ENCODE peak calls at places on chromosomes 16 and 17, in five cellular contexts. One of them, this sample, is unnamed.

GRCh38 chr17:83109793-83110645 is 30.6 kb downstream of the METRNL start:
- DNase-seq in uterus: peak; percentile 87
- DNase-seq in A549: peak; percentile 93
- DNase-seq in heart left ventricle: peak; percentile 85
- DNase-seq in CD8-positive, alpha-beta T cell: no peak
- DNase-seq in this sample: peak; percentile 94

GRCh38 chr17:45430738-45431530 is 1.7 kb downstream of the ARHGAP27 start:
- DNase-seq in uterus: no peak
- DNase-seq in A549: no peak
- DNase-seq in heart left ventricle: no peak
- DNase-seq in CD8-positive, alpha-beta T cell: no peak
- DNase-seq in this sample: peak; percentile 88

GRCh38 chr16:67259705-67260104 is 10.9 kb downstream of the SLC9A5 start:
- DNase-seq in uterus: no peak
- DNase-seq in A549: no peak
- DNase-seq in heart left ventricle: no peak
- DNase-seq in CD8-positive, alpha-beta T cell: no peak
- DNase-seq in this sample: peak; percentile 37

GRCh38 chr17:12180644-12181261 is 160.1 kb downstream of the MAP2K4 start:
- DNase-seq in uterus: peak; percentile 42
- DNase-seq in A549: peak; percentile 74
- DNase-seq in heart left ventricle: peak; percentile 10
- DNase-seq in CD8-positive, alpha-beta T cell: no peak
- DNase-seq in this sample: no peak

GRCh38 chr17:44236444-44236991 is 17.0 kb upstream of the UBTF start:
- DNase-seq in uterus: no peak
- DNase-seq in A549: no peak
- DNase-seq in heart left ventricle: no peak
- DNase-seq in CD8-positive, alpha-beta T cell: no peak
- DNase-seq in this sample: no peak

GRCh38 chr17:21285164-21286065 is 904 bp downstream of the MAP2K3 start:
- DNase-seq in uterus: no peak
- DNase-seq in A549: no peak
- DNase-seq in heart left ventricle: peak; percentile 34
- DNase-seq in CD8-positive, alpha-beta T cell: no peak
- DNase-seq in this sample: no peak

GRCh38 chr16:5349661-5350060 is 252.1 kb upstream of the EEF2KMT start:
- DNase-seq in uterus: no peak
- DNase-seq in A549: no peak
- DNase-seq in heart left ventricle: no peak
- DNase-seq in CD8-positive, alpha-beta T cell: no peak
- DNase-seq in this sample: no peak

GRCh38 chr16:25257956-25258855 is 561 bp upstream of the ZKSCAN2 start:
- DNase-seq in uterus: peak; percentile 87
- DNase-seq in A549: peak; percentile 97
- DNase-seq in heart left ventricle: peak; percentile 78
- DNase-seq in CD8-positive, alpha-beta T cell: peak; percentile 79
- DNase-seq in this sample: peak; percentile 88

GRCh38 chr17:12815642-12816141 is 26.4 kb downstream of the ARHGAP44 start:
- DNase-seq in uterus: no peak
- DNase-seq in A549: no peak
- DNase-seq in heart left ventricle: no peak
- DNase-seq in CD8-positive, alpha-beta T cell: no peak
- DNase-seq in this sample: no peak

GRCh38 chr17:7446669-7447068 is 1.8 kb downstream of the CHRNB1 start:
- DNase-seq in uterus: no peak
- DNase-seq in A549: no peak
- DNase-seq in heart left ventricle: no peak
- DNase-seq in CD8-positive, alpha-beta T cell: no peak
- DNase-seq in this sample: no peak

GRCh38 chr17:8947201-8947600 is 18.3 kb downstream of the PIK3R5 start:
- DNase-seq in uterus: no peak
- DNase-seq in A549: no peak
- DNase-seq in heart left ventricle: no peak
- DNase-seq in CD8-positive, alpha-beta T cell: no peak
- DNase-seq in this sample: no peak

GRCh38 chr17:40618754-40619625 is 28.6 kb downstream of the SMARCE1 start:
- DNase-seq in uterus: no peak
- DNase-seq in A549: no peak
- DNase-seq in heart left ventricle: no peak
- DNase-seq in CD8-positive, alpha-beta T cell: no peak
- DNase-seq in this sample: no peak

GRCh38 chr16:47965439-47965838 is 190.4 kb downstream of the ABCC12 start:
- DNase-seq in uterus: no peak
- DNase-seq in A549: no peak
- DNase-seq in heart left ventricle: no peak
- DNase-seq in CD8-positive, alpha-beta T cell: no peak
- DNase-seq in this sample: no peak

GRCh38 chr16:35305476-35305875 is 1846.1 kb downstream of the TP53TG3F start:
- DNase-seq in uterus: no peak
- DNase-seq in A549: no peak
- DNase-seq in heart left ventricle: no peak
- DNase-seq in CD8-positive, alpha-beta T cell: no peak
- DNase-seq in this sample: no peak

GRCh38 chr16:79047337-79047736 is 553.2 kb downstream of the MAF start:
- DNase-seq in uterus: no peak
- DNase-seq in A549: peak; percentile 17
- DNase-seq in heart left ventricle: no peak
- DNase-seq in CD8-positive, alpha-beta T cell: no peak
- DNase-seq in this sample: no peak

GRCh38 chr17:74592087-74592990 is at the start of gene CD300LD:
- DNase-seq in uterus: no peak
- DNase-seq in A549: no peak
- DNase-seq in heart left ventricle: no peak
- DNase-seq in CD8-positive, alpha-beta T cell: no peak
- DNase-seq in this sample: no peak

GRCh38 chr16:57480127-57480753 is 6.1 kb downstream of the DOK4 start:
- DNase-seq in uterus: peak; percentile 56
- DNase-seq in A549: peak; percentile 90
- DNase-seq in heart left ventricle: peak; percentile 48
- DNase-seq in CD8-positive, alpha-beta T cell: no peak
- DNase-seq in this sample: peak; percentile 84

GRCh38 chr17:27590864-27591263 is 40.1 kb upstream of the LGALS9 start:
- DNase-seq in uterus: no peak
- DNase-seq in A549: no peak
- DNase-seq in heart left ventricle: no peak
- DNase-seq in CD8-positive, alpha-beta T cell: no peak
- DNase-seq in this sample: no peak

GRCh38 chr17:2239882-2240430 is 63.6 kb downstream of the SMG6 start:
- DNase-seq in uterus: peak; percentile 89
- DNase-seq in A549: peak; percentile 34
- DNase-seq in heart left ventricle: peak; percentile 36
- DNase-seq in CD8-positive, alpha-beta T cell: peak; percentile 35
- DNase-seq in this sample: no peak

GRCh38 chr16:67675999-67676398 is 9.4 kb downstream of the C16orf86 start:
- DNase-seq in uterus: no peak
- DNase-seq in A549: no peak
- DNase-seq in heart left ventricle: no peak
- DNase-seq in CD8-positive, alpha-beta T cell: no peak
- DNase-seq in this sample: no peak

GRCh38 chr17:77433385-77434135 is 292.8 kb downstream of the SEC14L1 start:
- DNase-seq in uterus: peak; percentile 69
- DNase-seq in A549: no peak
- DNase-seq in heart left ventricle: peak; percentile 73
- DNase-seq in CD8-positive, alpha-beta T cell: peak; percentile 51
- DNase-seq in this sample: no peak

GRCh38 chr17:42809250-42809649 is 10.6 kb downstream of the CNTD1 start:
- DNase-seq in uterus: peak; percentile 42
- DNase-seq in A549: peak; percentile 27
- DNase-seq in heart left ventricle: no peak
- DNase-seq in CD8-positive, alpha-beta T cell: no peak
- DNase-seq in this sample: no peak

GRCh38 chr17:71251936-71252335 is 868.9 kb upstream of the SOX9 start:
- DNase-seq in uterus: no peak
- DNase-seq in A549: no peak
- DNase-seq in heart left ventricle: no peak
- DNase-seq in CD8-positive, alpha-beta T cell: no peak
- DNase-seq in this sample: no peak

GRCh38 chr17:35028531-35029262 is 34.8 kb downstream of the RFFL start:
- DNase-seq in uterus: no peak
- DNase-seq in A549: no peak
- DNase-seq in heart left ventricle: no peak
- DNase-seq in CD8-positive, alpha-beta T cell: no peak
- DNase-seq in this sample: no peak

GRCh38 chr17:33987162-33987561 is 267.9 kb upstream of the CCL2 start:
- DNase-seq in uterus: no peak
- DNase-seq in A549: no peak
- DNase-seq in heart left ventricle: no peak
- DNase-seq in CD8-positive, alpha-beta T cell: no peak
- DNase-seq in this sample: no peak

GRCh38 chr17:6413073-6413472 is 21.8 kb downstream of the AIPL1 start:
- DNase-seq in uterus: no peak
- DNase-seq in A549: peak; percentile 65
- DNase-seq in heart left ventricle: no peak
- DNase-seq in CD8-positive, alpha-beta T cell: no peak
- DNase-seq in this sample: no peak
- H3K4me1 ChIP-seq in uterus: no peaks in the 10 kb centered on the region
- H3K4me1 ChIP-seq in A549: no peaks in the 10 kb centered on the region
- H3K4me1 ChIP-seq in heart left ventricle: no peaks in the 10 kb centered on the region
- H3K4me1 ChIP-seq in CD8-positive, alpha-beta T cell: no peaks in the 10 kb centered on the region
- H3K4me1 ChIP-seq in this sample: no peaks in the 10 kb centered on the region

DNA sequence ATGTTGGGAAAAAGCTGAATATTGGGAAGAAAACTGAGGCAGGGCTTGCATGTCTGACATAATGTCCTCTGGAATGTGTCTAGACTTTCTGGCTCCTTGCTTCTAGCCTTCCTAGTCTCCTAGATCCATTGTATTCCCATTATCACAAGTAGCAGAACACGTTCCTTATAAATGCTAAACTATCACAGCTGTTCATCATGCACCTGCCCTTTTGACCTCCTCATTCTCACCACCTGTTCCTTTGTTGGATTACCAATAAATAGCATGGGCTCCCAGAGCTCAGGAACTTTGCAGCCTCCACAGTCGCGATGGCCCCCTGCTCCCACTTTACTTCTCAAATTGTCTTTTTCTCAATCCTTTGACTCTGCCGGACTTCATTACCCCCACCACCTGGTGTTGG is 49.7 kb downstream of the ACSM1 start:
- DNase-seq in uterus: no peak
- DNase-seq in A549: no peak
- DNase-seq in heart left ventricle: no peak
- DNase-seq in CD8-positive, alpha-beta T cell: no peak
- DNase-seq in this sample: no peak
- TF ChIP-seq CTCF in uterus: no peak
- TF ChIP-seq CTCF in A549: no peak
- TF ChIP-seq CTCF in heart left ventricle: no peak
- TF ChIP-seq CTCF in CD8-positive, alpha-beta T cell: no peak
- TF ChIP-seq CTCF in this sample: no peak

GRCh38 chr17:10702574-10702973 is 5.2 kb downstream of the ADPRM start:
- DNase-seq in uterus: no peak
- DNase-seq in A549: no peak
- DNase-seq in heart left ventricle: no peak
- DNase-seq in CD8-positive, alpha-beta T cell: no peak
- DNase-seq in this sample: no peak
- H3K4me1 ChIP-seq in uterus: no peaks in the 10 kb centered on the region
- H3K4me1 ChIP-seq in A549: no peaks in the 10 kb centered on the region
- H3K4me1 ChIP-seq in heart left ventricle: no peaks in the 10 kb centered on the region
- H3K4me1 ChIP-seq in CD8-positive, alpha-beta T cell: peaks cover 62% of the 10 kb centered on the region
- H3K4me1 ChIP-seq in this sample: peaks cover 23% of the 10 kb centered on the region

GRCh38 chr16:75701361-75701760 is at the start of gene DUXB:
- DNase-seq in uterus: no peak
- DNase-seq in A549: no peak
- DNase-seq in heart left ventricle: no peak
- DNase-seq in CD8-positive, alpha-beta T cell: no peak
- DNase-seq in this sample: no peak

GRCh38 chr16:75697571-75697970 is 3.7 kb downstream of the DUXB start:
- DNase-seq in uterus: no peak
- DNase-seq in A549: no peak
- DNase-seq in heart left ventricle: no peak
- DNase-seq in CD8-positive, alpha-beta T cell: no peak
- DNase-seq in this sample: no peak

GRCh38 chr16:75695708-75696107 is 5.6 kb downstream of the DUXB start:
- DNase-seq in uterus: no peak
- DNase-seq in A549: peak; percentile 45
- DNase-seq in heart left ventricle: no peak
- DNase-seq in CD8-positive, alpha-beta T cell: no peak
- DNase-seq in this sample: no peak
- TF ChIP-seq CTCF in uterus: no peak
- TF ChIP-seq CTCF in A549: peak; percentile 18
- TF ChIP-seq CTCF in heart left ventricle: peak; percentile 7
- TF ChIP-seq CTCF in CD8-positive, alpha-beta T cell: no peak
- TF ChIP-seq CTCF in this sample: no peak

DNA sequence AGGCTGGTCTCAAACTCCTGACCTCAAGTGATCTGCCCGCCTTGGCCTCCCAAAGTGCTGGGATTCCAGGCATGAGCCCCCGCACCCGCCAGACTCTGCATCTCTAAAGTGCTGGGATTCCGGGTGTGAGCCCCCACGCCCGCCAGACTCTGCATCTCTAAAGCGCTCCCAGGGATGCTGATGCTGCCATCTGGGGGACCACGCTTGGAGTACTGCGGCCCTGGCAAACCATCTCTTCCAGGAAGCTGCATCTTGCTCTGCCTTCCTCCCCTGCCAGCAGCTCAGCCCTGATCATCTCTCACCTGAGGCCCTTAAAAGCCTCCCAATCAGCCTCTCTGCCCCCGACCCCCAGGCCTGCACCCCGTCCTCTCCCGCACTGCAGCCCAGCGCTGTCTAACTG is 4.1 kb downstream of the CEP295NL start:
- DNase-seq in uterus: no peak
- DNase-seq in A549: no peak
- DNase-seq in heart left ventricle: no peak
- DNase-seq in CD8-positive, alpha-beta T cell: no peak
- DNase-seq in this sample: no peak
- H3K4me1 ChIP-seq in uterus: peaks cover 4% of the 10 kb centered on the region
- H3K4me1 ChIP-seq in A549: peaks cover 16% of the 10 kb centered on the region
- H3K4me1 ChIP-seq in heart left ventricle: peaks cover 38% of the 10 kb centered on the region
- H3K4me1 ChIP-seq in CD8-positive, alpha-beta T cell: no peaks in the 10 kb centered on the region
- H3K4me1 ChIP-seq in this sample: peaks cover 57% of the 10 kb centered on the region

DNA sequence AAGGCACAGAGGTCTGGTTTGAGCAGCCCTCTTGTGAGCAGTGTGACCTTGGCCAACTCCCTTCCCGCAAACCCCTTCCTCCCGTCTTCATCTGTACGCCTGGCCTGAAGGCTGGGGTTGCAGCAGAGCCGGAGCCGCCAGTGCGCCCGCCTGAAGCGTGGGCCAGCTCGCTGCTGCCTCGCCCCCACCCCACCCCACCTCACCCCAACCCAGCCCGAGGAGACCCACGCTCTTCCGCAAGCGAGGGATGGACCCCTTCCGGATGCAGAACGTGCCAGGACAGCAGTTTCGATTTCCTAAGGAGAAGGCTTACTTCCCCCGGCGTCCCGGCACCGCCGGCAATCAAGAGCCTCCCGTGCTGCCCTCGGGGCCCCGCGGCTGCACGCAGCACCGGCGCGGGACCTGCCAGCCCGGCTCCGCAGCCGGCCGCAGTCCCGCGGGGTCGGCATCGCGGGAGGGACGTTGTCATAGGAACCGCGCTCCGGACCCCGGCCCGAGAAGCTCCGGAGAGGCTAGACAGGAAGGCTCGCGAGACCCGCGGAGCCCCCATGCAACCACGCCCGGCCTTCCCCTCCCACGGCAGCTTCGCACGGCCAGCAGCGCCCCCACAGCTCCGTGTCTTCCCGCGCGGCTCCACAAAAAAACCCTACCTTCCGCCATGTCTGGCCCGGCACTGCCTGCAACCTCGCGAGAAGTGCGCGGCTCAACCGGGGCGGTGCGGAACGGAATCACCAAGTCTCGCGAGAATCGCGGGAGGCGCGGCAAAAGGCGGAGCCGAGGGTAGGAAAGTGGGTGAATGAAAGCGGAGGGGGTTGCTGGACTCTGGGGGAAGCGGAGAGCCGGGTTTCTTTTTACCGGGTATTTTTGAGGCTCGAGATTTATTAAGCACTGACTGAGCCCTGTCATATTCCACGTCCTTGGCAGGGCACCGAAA is at the start of gene ANKFY1:
- DNase-seq in uterus: peak; percentile 95
- DNase-seq in A549: peak; percentile 94
- DNase-seq in heart left ventricle: peak; percentile 97
- DNase-seq in CD8-positive, alpha-beta T cell: peak; percentile 96
- DNase-seq in this sample: peak; percentile 97
- TF ChIP-seq CTCF in uterus: peak; percentile 46
- TF ChIP-seq CTCF in A549: no peak
- TF ChIP-seq CTCF in heart left ventricle: no peak
- TF ChIP-seq CTCF in CD8-positive, alpha-beta T cell: no peak
- TF ChIP-seq CTCF in this sample: peak; percentile 26

This sample was measured in lower lobe of right lung.